ENCODE peak calls at places on chromosomes 3 and 15, in ten cellular contexts. One of them, this sample, is unnamed.

GRCh38 chr3:171838218-171838720 is 4.9 kb upstream of the TMEM212 start:
- DNase-seq in glutamatergic neuron: no peak
- DNase-seq in activated B cell treated with CpG ODN at 0.5 μM for 24 hours: no peak
- DNase-seq in fibroblast of lung: peak; percentile 83
- DNase-seq in epithelial cell of proximal tubule: no peak
- DNase-seq in neural crest cell: peak; percentile 26
- DNase-seq in cardiac fibroblast: peak; percentile 94
- DNase-seq in A549: peak; percentile 62
- DNase-seq in astrocyte: peak; percentile 67
- DNase-seq in right lobe of liver: peak; percentile 66
- DNase-seq in this sample: no peak

GRCh38 chr15:91385301-91385700 is 285.2 kb downstream of the SV2B start:
- DNase-seq in glutamatergic neuron: no peak
- DNase-seq in fibroblast of lung: no peak
- DNase-seq in activated B cell treated with CpG ODN at 0.5 μM for 24 hours: no peak
- DNase-seq in epithelial cell of proximal tubule: peak; percentile 61
- DNase-seq in cardiac fibroblast: peak; percentile 73
- DNase-seq in right lobe of liver: no peak
- DNase-seq in A549: no peak
- DNase-seq in neural crest cell: no peak
- DNase-seq in astrocyte: peak; percentile 94
- DNase-seq in this sample: no peak

GRCh38 chr15:42194502-42194901 is 13.6 kb downstream of the VPS39 start:
- DNase-seq in glutamatergic neuron: no peak
- DNase-seq in fibroblast of lung: peak; percentile 86
- DNase-seq in astrocyte: peak; percentile 10
- DNase-seq in neural crest cell: no peak
- DNase-seq in epithelial cell of proximal tubule: no peak
- DNase-seq in right lobe of liver: no peak
- DNase-seq in A549: peak; percentile 53
- DNase-seq in cardiac fibroblast: peak; percentile 75
- DNase-seq in activated B cell treated with CpG ODN at 0.5 μM for 24 hours: no peak
- DNase-seq in this sample: no peak

GRCh38 chr3:9216736-9217135 is 32.7 kb downstream of the SRGAP3 start:
- DNase-seq in glutamatergic neuron: no peak
- DNase-seq in A549: no peak
- DNase-seq in fibroblast of lung: no peak
- DNase-seq in epithelial cell of proximal tubule: no peak
- DNase-seq in neural crest cell: no peak
- DNase-seq in cardiac fibroblast: no peak
- DNase-seq in astrocyte: peak; percentile 23
- DNase-seq in activated B cell treated with CpG ODN at 0.5 μM for 24 hours: no peak
- DNase-seq in right lobe of liver: no peak
- DNase-seq in this sample: no peak

GRCh38 chr15:69893086-69893485 is 204.6 kb downstream of the TLE3 start:
- DNase-seq in neural crest cell: no peak
- DNase-seq in epithelial cell of proximal tubule: no peak
- DNase-seq in activated B cell treated with CpG ODN at 0.5 μM for 24 hours: no peak
- DNase-seq in astrocyte: no peak
- DNase-seq in glutamatergic neuron: no peak
- DNase-seq in A549: no peak
- DNase-seq in cardiac fibroblast: no peak
- DNase-seq in right lobe of liver: no peak
- DNase-seq in fibroblast of lung: no peak
- DNase-seq in this sample: no peak

GRCh38 chr15:65952425-65953053 is 83.2 kb downstream of the RAB11A start:
- DNase-seq in epithelial cell of proximal tubule: no peak
- DNase-seq in astrocyte: peak; percentile 60
- DNase-seq in fibroblast of lung: peak; percentile 61
- DNase-seq in cardiac fibroblast: peak; percentile 66
- DNase-seq in A549: peak; percentile 58
- DNase-seq in neural crest cell: peak; percentile 53
- DNase-seq in glutamatergic neuron: no peak
- DNase-seq in activated B cell treated with CpG ODN at 0.5 μM for 24 hours: no peak
- DNase-seq in right lobe of liver: no peak
- DNase-seq in this sample: no peak

GRCh38 chr3:16182183-16182582 is 7.7 kb downstream of the GALNT15 start:
- DNase-seq in A549: no peak
- DNase-seq in astrocyte: peak; percentile 40
- DNase-seq in right lobe of liver: no peak
- DNase-seq in epithelial cell of proximal tubule: no peak
- DNase-seq in activated B cell treated with CpG ODN at 0.5 μM for 24 hours: no peak
- DNase-seq in glutamatergic neuron: no peak
- DNase-seq in neural crest cell: no peak
- DNase-seq in cardiac fibroblast: peak; percentile 41
- DNase-seq in fibroblast of lung: no peak
- DNase-seq in this sample: no peak

GRCh38 chr3:126277629-126278378 is 79.4 kb downstream of the KLF15 start:
- DNase-seq in astrocyte: no peak
- DNase-seq in fibroblast of lung: no peak
- DNase-seq in A549: no peak
- DNase-seq in right lobe of liver: peak; percentile 61
- DNase-seq in activated B cell treated with CpG ODN at 0.5 μM for 24 hours: no peak
- DNase-seq in cardiac fibroblast: peak; percentile 59
- DNase-seq in neural crest cell: no peak
- DNase-seq in epithelial cell of proximal tubule: no peak
- DNase-seq in glutamatergic neuron: no peak
- DNase-seq in this sample: no peak

GRCh38 chr3:124829175-124829818 is 57.9 kb downstream of the ITGB5 start:
- DNase-seq in cardiac fibroblast: peak; percentile 50
- DNase-seq in epithelial cell of proximal tubule: no peak
- DNase-seq in A549: no peak
- DNase-seq in right lobe of liver: no peak
- DNase-seq in neural crest cell: no peak
- DNase-seq in activated B cell treated with CpG ODN at 0.5 μM for 24 hours: no peak
- DNase-seq in glutamatergic neuron: peak; percentile 35
- DNase-seq in fibroblast of lung: no peak
- DNase-seq in astrocyte: no peak
- DNase-seq in this sample: no peak

GRCh38 chr3:83567935-83568334 is 1390.9 kb upstream of the CADM2 start:
- DNase-seq in right lobe of liver: no peak
- DNase-seq in activated B cell treated with CpG ODN at 0.5 μM for 24 hours: no peak
- DNase-seq in fibroblast of lung: no peak
- DNase-seq in astrocyte: no peak
- DNase-seq in cardiac fibroblast: no peak
- DNase-seq in A549: no peak
- DNase-seq in glutamatergic neuron: no peak
- DNase-seq in neural crest cell: no peak
- DNase-seq in epithelial cell of proximal tubule: no peak
- DNase-seq in this sample: no peak

GRCh38 chr15:70870066-70870465 is 16.1 kb upstream of the LARP6 start:
- DNase-seq in right lobe of liver: no peak
- DNase-seq in glutamatergic neuron: no peak
- DNase-seq in epithelial cell of proximal tubule: no peak
- DNase-seq in fibroblast of lung: peak; percentile 92
- DNase-seq in activated B cell treated with CpG ODN at 0.5 μM for 24 hours: no peak
- DNase-seq in astrocyte: peak; percentile 88
- DNase-seq in cardiac fibroblast: peak; percentile 59
- DNase-seq in A549: no peak
- DNase-seq in neural crest cell: no peak
- DNase-seq in this sample: no peak

DNA sequence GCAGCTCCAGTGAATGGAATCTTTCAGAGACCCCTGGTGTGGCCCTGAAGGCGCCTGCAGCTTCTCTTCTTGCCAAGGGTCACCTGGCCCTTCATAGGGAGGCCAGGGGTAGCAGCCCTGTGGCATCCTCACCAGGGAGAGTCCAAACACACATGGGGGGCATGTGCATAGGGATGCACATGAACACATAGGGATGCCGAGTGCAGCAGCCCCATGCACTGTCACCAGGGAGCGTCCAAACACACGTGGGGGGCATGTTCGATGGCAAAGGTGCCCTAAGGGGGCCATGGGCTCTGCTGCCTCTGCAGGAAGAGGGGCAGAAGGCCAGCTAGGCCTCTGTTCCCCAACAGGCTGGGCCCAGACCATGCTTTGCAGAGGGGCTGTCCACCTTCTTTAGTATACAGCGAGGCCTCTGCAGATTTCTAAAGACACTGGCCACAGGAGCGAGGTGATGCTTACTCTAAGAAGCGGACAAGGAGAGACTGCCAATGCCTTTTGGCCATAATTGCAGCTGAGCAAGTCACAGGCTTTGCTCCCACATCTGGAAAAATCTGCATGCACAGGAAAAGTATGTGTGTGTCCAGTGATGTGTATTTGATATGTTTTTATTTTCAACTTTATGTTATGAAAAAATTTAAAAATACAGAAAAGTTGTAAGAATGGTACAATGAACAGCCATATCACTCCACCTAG is 20.9 kb downstream of the ANAPC13 start:
- DNase-seq in activated B cell treated with CpG ODN at 0.5 μM for 24 hours: no peak
- DNase-seq in astrocyte: no peak
- DNase-seq in fibroblast of lung: no peak
- DNase-seq in cardiac fibroblast: no peak
- DNase-seq in neural crest cell: no peak
- DNase-seq in A549: no peak
- DNase-seq in glutamatergic neuron: no peak
- DNase-seq in epithelial cell of proximal tubule: no peak
- DNase-seq in right lobe of liver: no peak
- DNase-seq in this sample: no peak
- TF ChIP-seq CTCF in activated B cell treated with CpG ODN at 0.5 μM for 24 hours: no peak
- TF ChIP-seq CTCF in astrocyte: no peak
- TF ChIP-seq CTCF in fibroblast of lung: no peak
- TF ChIP-seq CTCF in cardiac fibroblast: no peak
- TF ChIP-seq CTCF in neural crest cell: no peak
- TF ChIP-seq CTCF in A549: no peak
- TF ChIP-seq CTCF in glutamatergic neuron: no peak
- TF ChIP-seq CTCF in epithelial cell of proximal tubule: no peak
- TF ChIP-seq CTCF in right lobe of liver: no peak
- TF ChIP-seq CTCF in this sample: no peak

GRCh38 chr3:43699864-43700263 is 9.1 kb downstream of the ABHD5 start:
- DNase-seq in cardiac fibroblast: no peak
- DNase-seq in fibroblast of lung: no peak
- DNase-seq in epithelial cell of proximal tubule: no peak
- DNase-seq in glutamatergic neuron: no peak
- DNase-seq in activated B cell treated with CpG ODN at 0.5 μM for 24 hours: no peak
- DNase-seq in neural crest cell: no peak
- DNase-seq in A549: peak; percentile 46
- DNase-seq in astrocyte: no peak
- DNase-seq in right lobe of liver: no peak
- DNase-seq in this sample: no peak
- TF ChIP-seq CTCF in cardiac fibroblast: peak; percentile 35
- TF ChIP-seq CTCF in fibroblast of lung: no peak
- TF ChIP-seq CTCF in epithelial cell of proximal tubule: peak; percentile 66
- TF ChIP-seq CTCF in glutamatergic neuron: no peak
- TF ChIP-seq CTCF in activated B cell treated with CpG ODN at 0.5 μM for 24 hours: no peak
- TF ChIP-seq CTCF in neural crest cell: peak; percentile 45
- TF ChIP-seq CTCF in A549: peak; percentile 19
- TF ChIP-seq CTCF in astrocyte: peak; percentile 22
- TF ChIP-seq CTCF in right lobe of liver: peak; percentile 11
- TF ChIP-seq CTCF in this sample: peak; percentile 42

GRCh38 chr3:5051772-5052171 is 70.3 kb upstream of the ARL8B start:
- DNase-seq in glutamatergic neuron: no peak
- DNase-seq in fibroblast of lung: no peak
- DNase-seq in cardiac fibroblast: no peak
- DNase-seq in A549: no peak
- DNase-seq in epithelial cell of proximal tubule: no peak
- DNase-seq in neural crest cell: no peak
- DNase-seq in right lobe of liver: no peak
- DNase-seq in astrocyte: no peak
- DNase-seq in activated B cell treated with CpG ODN at 0.5 μM for 24 hours: no peak
- DNase-seq in this sample: no peak
- TF ChIP-seq CTCF in glutamatergic neuron: no peak
- TF ChIP-seq CTCF in fibroblast of lung: no peak
- TF ChIP-seq CTCF in cardiac fibroblast: no peak
- TF ChIP-seq CTCF in A549: no peak
- TF ChIP-seq CTCF in epithelial cell of proximal tubule: no peak
- TF ChIP-seq CTCF in neural crest cell: no peak
- TF ChIP-seq CTCF in right lobe of liver: no peak
- TF ChIP-seq CTCF in astrocyte: no peak
- TF ChIP-seq CTCF in activated B cell treated with CpG ODN at 0.5 μM for 24 hours: no peak
- TF ChIP-seq CTCF in this sample: no peak

DNA sequence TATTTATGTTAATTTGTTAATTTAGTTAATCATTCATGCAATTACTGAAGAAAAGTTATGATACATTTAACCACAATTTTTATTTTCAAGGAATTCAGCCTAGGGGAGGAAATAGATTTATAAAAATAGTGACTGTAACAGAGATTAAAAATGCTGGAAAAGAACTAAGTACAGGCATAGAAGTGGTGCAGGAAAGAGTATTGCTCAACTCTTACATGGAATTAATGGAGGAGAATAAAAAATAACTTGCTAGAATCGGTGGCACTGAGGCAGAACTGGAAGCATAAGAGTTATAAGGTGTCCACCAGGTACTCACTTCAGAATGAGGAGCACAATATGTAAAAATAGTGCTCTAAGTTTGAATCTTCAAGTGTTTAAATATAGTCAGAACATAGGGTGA is 13.5 kb upstream of the OR5AC2 start:
- DNase-seq in astrocyte: no peak
- DNase-seq in cardiac fibroblast: no peak
- DNase-seq in neural crest cell: no peak
- DNase-seq in A549: no peak
- DNase-seq in glutamatergic neuron: no peak
- DNase-seq in fibroblast of lung: no peak
- DNase-seq in activated B cell treated with CpG ODN at 0.5 μM for 24 hours: no peak
- DNase-seq in epithelial cell of proximal tubule: no peak
- DNase-seq in right lobe of liver: no peak
- DNase-seq in this sample: no peak
- TF ChIP-seq CTCF in astrocyte: no peak
- TF ChIP-seq CTCF in cardiac fibroblast: no peak
- TF ChIP-seq CTCF in neural crest cell: no peak
- TF ChIP-seq CTCF in A549: no peak
- TF ChIP-seq CTCF in glutamatergic neuron: no peak
- TF ChIP-seq CTCF in fibroblast of lung: no peak
- TF ChIP-seq CTCF in activated B cell treated with CpG ODN at 0.5 μM for 24 hours: no peak
- TF ChIP-seq CTCF in epithelial cell of proximal tubule: no peak
- TF ChIP-seq CTCF in right lobe of liver: no peak
- TF ChIP-seq CTCF in this sample: no peak

GRCh38 chr15:64010719-64011118 is 35.6 kb downstream of the DAPK2 start:
- DNase-seq in A549: peak; percentile 49
- DNase-seq in neural crest cell: no peak
- DNase-seq in epithelial cell of proximal tubule: peak; percentile 95
- DNase-seq in astrocyte: peak; percentile 90
- DNase-seq in glutamatergic neuron: no peak
- DNase-seq in activated B cell treated with CpG ODN at 0.5 μM for 24 hours: peak; percentile 61
- DNase-seq in fibroblast of lung: peak; percentile 74
- DNase-seq in cardiac fibroblast: peak; percentile 80
- DNase-seq in right lobe of liver: no peak
- DNase-seq in this sample: no peak
- TF ChIP-seq CTCF in A549: no peak
- TF ChIP-seq CTCF in neural crest cell: no peak
- TF ChIP-seq CTCF in epithelial cell of proximal tubule: no peak
- TF ChIP-seq CTCF in astrocyte: no peak
- TF ChIP-seq CTCF in glutamatergic neuron: no peak
- TF ChIP-seq CTCF in activated B cell treated with CpG ODN at 0.5 μM for 24 hours: no peak
- TF ChIP-seq CTCF in fibroblast of lung: no peak
- TF ChIP-seq CTCF in cardiac fibroblast: no peak
- TF ChIP-seq CTCF in right lobe of liver: no peak
- TF ChIP-seq CTCF in this sample: no peak

GRCh38 chr15:63504247-63504978 is at the start of gene USP3:
- DNase-seq in epithelial cell of proximal tubule: no peak
- DNase-seq in right lobe of liver: peak; percentile 97
- DNase-seq in neural crest cell: peak; percentile 92
- DNase-seq in A549: peak; percentile 97
- DNase-seq in fibroblast of lung: peak; percentile 97
- DNase-seq in astrocyte: peak; percentile 91
- DNase-seq in cardiac fibroblast: peak; percentile 97
- DNase-seq in activated B cell treated with CpG ODN at 0.5 μM for 24 hours: peak; percentile 93
- DNase-seq in glutamatergic neuron: peak; percentile 92
- DNase-seq in this sample: peak; percentile 96
- TF ChIP-seq CTCF in epithelial cell of proximal tubule: peak; percentile 24
- TF ChIP-seq CTCF in right lobe of liver: peak; percentile 33
- TF ChIP-seq CTCF in neural crest cell: peak; percentile 49
- TF ChIP-seq CTCF in A549: peak; percentile 30
- TF ChIP-seq CTCF in fibroblast of lung: no peak
- TF ChIP-seq CTCF in astrocyte: no peak
- TF ChIP-seq CTCF in cardiac fibroblast: peak; percentile 9
- TF ChIP-seq CTCF in activated B cell treated with CpG ODN at 0.5 μM for 24 hours: no peak
- TF ChIP-seq CTCF in glutamatergic neuron: peak; percentile 52
- TF ChIP-seq CTCF in this sample: peak; percentile 59

This sample was measured in type B pancreatic cell.